ENCODE peak calls at places on chromosome 20, in four cellular contexts. One of them, this sample, is unnamed.

GRCh38 chr20:53718622-53719021 is 125.0 kb upstream of the ZNF217 start:
- DNase-seq in H1: no peak
- DNase-seq in A549: no peak
- DNase-seq in sigmoid colon: no peak
- DNase-seq in this sample: no peak

GRCh38 chr20:51178153-51178552 is 155.2 kb upstream of the KCNG1 start:
- DNase-seq in sigmoid colon: no peak
- DNase-seq in A549: no peak
- DNase-seq in H1: no peak
- DNase-seq in this sample: no peak

GRCh38 chr20:38723069-38723981 is 961 bp upstream of the SLC32A1 start:
- DNase-seq in sigmoid colon: no peak
- DNase-seq in H1: peak
- DNase-seq in A549: no peak
- DNase-seq in this sample: no peak

GRCh38 chr20:3765171-3765887 is 2.2 kb downstream of the ADISSP start:
- DNase-seq in sigmoid colon: no peak
- DNase-seq in H1: no peak
- DNase-seq in A549: no peak
- DNase-seq in this sample: no peak

GRCh38 chr20:22567944-22568871 is 16.2 kb downstream of the FOXA2 start:
- DNase-seq in sigmoid colon: no peak
- DNase-seq in H1: peak
- DNase-seq in A549: no peak
- DNase-seq in this sample: no peak

GRCh38 chr20:36384022-36384619 is 78.0 kb downstream of the DLGAP4 start:
- DNase-seq in H1: peak
- DNase-seq in A549: no peak
- DNase-seq in sigmoid colon: no peak
- DNase-seq in this sample: no peak

GRCh38 chr20:34260208-34260942 is 19.2 kb downstream of the ASIP start:
- DNase-seq in sigmoid colon: no peak
- DNase-seq in A549: no peak
- DNase-seq in H1: no peak
- DNase-seq in this sample: no peak

GRCh38 chr20:42611423-42611822 is 578.3 kb downstream of the PTPRT start:
- DNase-seq in sigmoid colon: no peak
- DNase-seq in H1: no peak
- DNase-seq in A549: no peak
- DNase-seq in this sample: no peak

GRCh38 chr20:7940341-7940740 is at the start of gene HAO1:
- DNase-seq in A549: no peak
- DNase-seq in H1: no peak
- DNase-seq in sigmoid colon: no peak
- DNase-seq in this sample: no peak

GRCh38 chr20:40651121-40651520 is 37.9 kb downstream of the MAFB start:
- DNase-seq in H1: no peak
- DNase-seq in A549: no peak
- DNase-seq in sigmoid colon: no peak
- DNase-seq in this sample: no peak

GRCh38 chr20:3808141-3808479 is 12.0 kb downstream of the CDC25B start:
- DNase-seq in sigmoid colon: peak
- DNase-seq in H1: no peak
- DNase-seq in A549: peak
- DNase-seq in this sample: peak

GRCh38 chr20:32205502-32206382 is 1.8 kb downstream of the PLAGL2 start:
- DNase-seq in sigmoid colon: no peak
- DNase-seq in A549: no peak
- DNase-seq in H1: no peak
- DNase-seq in this sample: no peak

GRCh38 chr20:8306916-8307315 is 174.8 kb downstream of the PLCB1 start:
- DNase-seq in H1: no peak
- DNase-seq in sigmoid colon: no peak
- DNase-seq in A549: no peak
- DNase-seq in this sample: no peak

GRCh38 chr20:14337400-14338171 is at the start of gene FLRT3:
- DNase-seq in H1: peak
- DNase-seq in sigmoid colon: peak
- DNase-seq in A549: peak
- DNase-seq in this sample: peak

GRCh38 chr20:25061103-25061799 is 3.3 kb upstream of the ACSS1 start:
- DNase-seq in sigmoid colon: peak
- DNase-seq in H1: no peak
- DNase-seq in A549: no peak
- DNase-seq in this sample: peak

GRCh38 chr20:13340088-13340487 is 119.0 kb downstream of the ISM1 start:
- DNase-seq in H1: no peak
- DNase-seq in sigmoid colon: no peak
- DNase-seq in A549: no peak
- DNase-seq in this sample: no peak

GRCh38 chr20:47061549-47061948 is 166.9 kb downstream of the EYA2 start:
- DNase-seq in H1: no peak
- DNase-seq in A549: no peak
- DNase-seq in sigmoid colon: no peak
- DNase-seq in this sample: no peak

GRCh38 chr20:34824026-34824860 is 1.2 kb downstream of the NCOA6 start:
- DNase-seq in sigmoid colon: peak
- DNase-seq in H1: peak
- DNase-seq in A549: peak
- DNase-seq in this sample: peak

GRCh38 chr20:31707994-31708744 is 14.5 kb downstream of the BCL2L1 start:
- DNase-seq in H1: peak
- DNase-seq in A549: no peak
- DNase-seq in sigmoid colon: peak
- DNase-seq in this sample: no peak

GRCh38 chr20:46348972-46349741 is 40.9 kb upstream of the CDH22 start:
- DNase-seq in A549: peak
- DNase-seq in H1: peak
- DNase-seq in sigmoid colon: no peak
- DNase-seq in this sample: peak

GRCh38 chr20:34920055-34920454 is 35.6 kb downstream of the GSS start:
- DNase-seq in sigmoid colon: no peak
- DNase-seq in H1: no peak
- DNase-seq in A549: no peak
- DNase-seq in this sample: no peak

GRCh38 chr20:33576432-33576883 is 85.7 kb upstream of the C20orf144 start:
- DNase-seq in H1: no peak
- DNase-seq in A549: no peak
- DNase-seq in sigmoid colon: no peak
- DNase-seq in this sample: no peak

DNA sequence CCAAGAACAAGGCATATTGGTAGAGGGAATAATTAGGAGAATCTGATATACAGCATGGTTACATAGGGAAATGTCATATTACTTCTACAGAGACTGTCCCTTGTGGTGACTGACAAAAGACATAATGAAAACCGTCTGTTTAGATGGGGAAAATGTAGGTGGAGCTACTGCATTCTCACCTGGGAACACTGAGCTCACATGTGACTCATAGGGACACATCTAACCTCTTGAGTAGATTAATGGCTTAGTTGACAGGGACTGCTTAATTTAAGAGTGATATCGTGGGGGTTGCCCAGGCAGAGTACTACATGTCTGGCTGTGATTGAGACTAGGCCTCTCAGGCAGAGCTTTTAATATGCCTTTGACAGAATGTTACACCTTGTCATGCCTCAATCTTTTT is 235.3 kb upstream of the ZFP64 start:
- DNase-seq in H1: no peak
- DNase-seq in sigmoid colon: no peak
- DNase-seq in A549: no peak
- DNase-seq in this sample: no peak
- TF ChIP-seq EP300 in H1: no peak
- TF ChIP-seq EP300 in sigmoid colon: no peak
- TF ChIP-seq EP300 in A549: no peak
- TF ChIP-seq EP300 in this sample: no peak

DNA sequence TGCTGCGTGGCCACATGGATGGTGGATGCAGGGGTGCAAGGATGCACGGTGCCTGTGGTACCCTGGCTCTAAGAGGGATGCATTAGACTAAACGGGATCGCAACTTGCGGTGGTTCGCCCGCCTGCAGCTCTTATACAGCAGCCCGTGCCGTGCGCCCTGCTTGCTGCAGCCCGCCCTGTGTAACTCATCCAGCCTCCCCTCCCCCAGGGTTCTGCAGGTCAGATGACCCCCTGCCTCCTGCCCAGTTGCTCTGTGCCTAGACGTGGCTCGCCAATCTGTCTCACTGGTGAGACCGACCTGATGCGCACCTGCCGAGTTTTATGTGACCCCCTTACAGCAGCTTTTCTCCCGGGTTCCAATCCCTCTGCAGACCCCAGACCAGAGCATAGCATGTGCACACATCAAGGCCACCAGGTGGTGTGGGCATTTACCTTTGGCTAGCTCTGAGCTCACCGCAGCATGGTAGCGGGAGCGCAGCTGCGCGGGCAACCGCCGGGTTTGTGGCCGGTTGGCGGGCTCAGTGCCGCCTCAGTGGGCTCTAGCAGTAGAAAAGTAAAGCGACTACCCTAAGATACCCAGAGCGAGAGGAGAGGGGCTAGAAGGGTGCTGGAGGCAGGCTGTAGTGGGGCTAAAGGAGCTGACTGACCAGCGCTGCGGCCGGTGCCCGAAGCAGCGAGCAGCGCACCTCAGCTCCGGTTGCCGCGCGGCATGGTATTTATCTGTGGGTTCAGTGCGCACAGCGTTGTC is 693 bp upstream of the GNAS-AS1 start:
- DNase-seq in sigmoid colon: no peak
- DNase-seq in H1: peak
- DNase-seq in A549: no peak
- DNase-seq in this sample: no peak
- H3K4me3 ChIP-seq in sigmoid colon: peak
- H3K4me3 ChIP-seq in H1: peak
- H3K4me3 ChIP-seq in A549: no peak
- H3K4me3 ChIP-seq in this sample: peak

GRCh38 chr20:61965606-61966491 is 99.8 kb downstream of the TAF4 start:
- DNase-seq in A549: no peak
- DNase-seq in sigmoid colon: peak
- DNase-seq in H1: peak
- DNase-seq in this sample: peak

GRCh38 chr20:61966492-61967244 is 99.0 kb downstream of the TAF4 start:
- DNase-seq in H1: peak
- DNase-seq in sigmoid colon: peak
- DNase-seq in A549: no peak
- DNase-seq in this sample: no peak

GRCh38 chr20:61968036-61968810 is 97.5 kb downstream of the TAF4 start:
- DNase-seq in sigmoid colon: peak
- DNase-seq in A549: no peak
- DNase-seq in H1: peak
- DNase-seq in this sample: no peak

GRCh38 chr20:61968932-61969331 is 96.7 kb downstream of the TAF4 start:
- DNase-seq in H1: peak
- DNase-seq in A549: no peak
- DNase-seq in sigmoid colon: peak
- DNase-seq in this sample: no peak

GRCh38 chr20:61967300-61967699 is 98.4 kb downstream of the TAF4 start:
- DNase-seq in H1: no peak
- DNase-seq in sigmoid colon: peak
- DNase-seq in A549: no peak
- DNase-seq in this sample: no peak
- TF ChIP-seq CTCF in H1: no peak
- TF ChIP-seq CTCF in sigmoid colon: no peak
- TF ChIP-seq CTCF in A549: no peak
- TF ChIP-seq CTCF in this sample: no peak

GRCh38 chr20:17825949-17826843 is 126.4 kb downstream of the BANF2 start:
- DNase-seq in H1: no peak
- DNase-seq in sigmoid colon: peak
- DNase-seq in A549: no peak
- DNase-seq in this sample: no peak
- TF ChIP-seq EP300 in H1: no peak
- TF ChIP-seq EP300 in sigmoid colon: no peak
- TF ChIP-seq EP300 in A549: no peak
- TF ChIP-seq EP300 in this sample: no peak

GRCh38 chr20:1391640-1392442 is 1.0 kb downstream of the FKBP1A start:
- DNase-seq in A549: no peak
- DNase-seq in H1: no peak
- DNase-seq in sigmoid colon: no peak
- DNase-seq in this sample: no peak

GRCh38 chr20:1392693-1393506 is at the start of gene FKBP1A:
- DNase-seq in sigmoid colon: peak
- DNase-seq in H1: peak
- DNase-seq in A549: peak
- DNase-seq in this sample: peak

GRCh38 chr20:1392443-1392692 is 486 bp downstream of the FKBP1A start:
- DNase-seq in A549: no peak
- DNase-seq in H1: no peak
- DNase-seq in sigmoid colon: no peak
- DNase-seq in this sample: no peak

GRCh38 chr20:1390552-1391403 is 2.1 kb downstream of the FKBP1A start:
- DNase-seq in sigmoid colon: no peak
- DNase-seq in H1: no peak
- DNase-seq in A549: no peak
- DNase-seq in this sample: no peak

DNA sequence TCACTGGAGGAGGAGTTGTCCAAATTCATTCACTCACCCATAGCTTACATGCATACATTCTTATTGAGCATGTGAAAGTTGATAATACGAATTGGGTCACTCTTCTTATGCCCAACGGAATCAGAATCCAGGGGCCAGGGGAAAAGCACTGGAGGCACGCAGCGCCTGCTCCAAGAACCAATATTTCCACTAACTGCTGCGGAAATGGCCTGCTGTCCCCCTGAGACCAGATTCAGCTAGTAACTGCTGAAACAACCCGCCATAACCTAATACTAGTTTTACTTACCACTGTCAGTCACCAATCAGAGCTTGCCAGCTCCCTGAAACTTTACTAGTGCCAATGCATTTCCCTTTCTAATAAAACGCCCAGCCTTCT is 641 bp upstream of the FKBP1A start:
- DNase-seq in sigmoid colon: no peak
- DNase-seq in A549: no peak
- DNase-seq in H1: no peak
- DNase-seq in this sample: no peak
- H3K4me3 ChIP-seq in sigmoid colon: peak
- H3K4me3 ChIP-seq in A549: peak
- H3K4me3 ChIP-seq in H1: peak
- H3K4me3 ChIP-seq in this sample: peak

DNA sequence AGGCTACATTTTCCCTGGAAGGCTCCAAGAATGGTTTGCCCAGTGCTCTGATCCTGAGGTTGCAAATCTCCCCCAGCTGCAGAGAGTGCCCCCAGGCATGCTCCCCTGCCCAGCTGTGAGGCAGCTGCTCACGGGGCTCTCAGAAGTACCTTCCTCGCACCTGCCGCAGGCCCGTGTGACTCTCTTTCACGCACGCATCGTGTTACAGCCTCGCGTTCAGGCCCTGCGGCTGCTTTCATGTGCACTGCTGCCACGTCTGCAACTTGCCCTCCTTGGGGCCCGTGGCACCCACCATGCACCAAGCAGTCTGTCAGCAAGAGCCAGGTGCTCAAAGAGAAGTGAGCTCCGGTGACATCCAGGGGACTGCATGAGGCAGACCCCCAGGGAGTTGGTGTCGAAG is 28.6 kb upstream of the SPO11 start:
- DNase-seq in A549: no peak
- DNase-seq in sigmoid colon: no peak
- DNase-seq in H1: no peak
- DNase-seq in this sample: no peak
- TF ChIP-seq CTCF in A549: no peak
- TF ChIP-seq CTCF in sigmoid colon: no peak
- TF ChIP-seq CTCF in H1: no peak
- TF ChIP-seq CTCF in this sample: no peak

This sample was measured in ovary.